ENCODE peak calls at places on chromosomes 3 and 15, in six cellular contexts. L is astrocyte of the hippocampus, P is nephron progenitor cell, A is SK-N-DZ, Q is DMS53, U is BE2C. C is an unnamed sample.

GRCh38 chr3:40333416-40333815 is 23.9 kb downstream of the EIF1B start:
- DNase-seq in A (no peak), Q (no peak), P (no peak), L (peak; percentile 73), U (peak; percentile 48), C (no peak)

GRCh38 chr15:52710050-52710709 is 31.0 kb upstream of the ATOSA start:
- DNase-seq in Q (no peak), A (no peak), U (no peak), P (no peak), L (no peak), C (no peak)

GRCh38 chr3:128036119-128036518 is 16.1 kb upstream of the SEC61A1 start:
- DNase-seq in L (no peak), U (no peak), P (no peak), Q (peak; percentile 91), A (no peak), C (no peak)

GRCh38 chr15:85044251-85044853 is 62.7 kb downstream of the PDE8A start:
- DNase-seq in U (peak; percentile 63), A (peak; percentile 58), L (peak; percentile 83), Q (peak; percentile 63), P (peak; percentile 15), C (peak; percentile 67)

GRCh38 chr3:190848891-190849290 is 13.6 kb downstream of the GMNC start:
- DNase-seq in Q (no peak), U (no peak), A (no peak), L (no peak), P (no peak), C (no peak)

GRCh38 chr3:100277255-100277800 is 16.5 kb downstream of the TBC1D23 start:
- DNase-seq in P (no peak), L (peak; percentile 23), U (no peak), Q (peak; percentile 81), A (no peak), C (no peak)

GRCh38 chr3:151394611-151395010 is 10.1 kb upstream of the P2RY12 start:
- DNase-seq in P (no peak), Q (no peak), U (no peak), A (no peak), L (no peak), C (no peak)

GRCh38 chr3:101867521-101867920 is 18.2 kb downstream of the NFKBIZ start:
- DNase-seq in A (peak; percentile 79), Q (no peak), P (no peak), U (no peak), L (no peak), C (no peak)

GRCh38 chr3:56673781-56674457 is 9.1 kb downstream of the TASOR start:
- DNase-seq in P (no peak), Q (no peak), U (no peak), A (no peak), L (no peak), C (no peak)

GRCh38 chr15:92394327-92395175 is 870 bp downstream of the ST8SIA2 start:
- DNase-seq in Q (no peak), U (peak; percentile 52), L (peak; percentile 70), A (peak; percentile 77), P (peak; percentile 75), C (peak; percentile 62)

GRCh38 chr3:23785882-23786281 is 19.9 kb upstream of the UBE2E1 start:
- DNase-seq in U (no peak), Q (no peak), L (no peak), A (no peak), P (no peak), C (no peak)

GRCh38 chr3:99131876-99132275 is 230.4 kb upstream of the DCBLD2 start:
- DNase-seq in U (no peak), L (peak; percentile 72), Q (no peak), P (no peak), A (no peak), C (no peak)

GRCh38 chr3:104510091-104510860 is 856.4 kb upstream of the ALCAM start:
- DNase-seq in A (no peak), Q (no peak), P (no peak), U (peak; percentile 25), L (no peak), C (no peak)

GRCh38 chr15:61681038-61681418 is 379.2 kb downstream of the VPS13C start:
- DNase-seq in L (no peak), P (no peak), Q (peak; percentile 56), U (no peak), A (no peak), C (no peak)

GRCh38 chr15:77010842-77011241 is 15.9 kb downstream of the PSTPIP1 start:
- DNase-seq in Q (no peak), P (no peak), U (no peak), L (no peak), A (no peak), C (no peak)

GRCh38 chr3:42052132-42052866 is 38.9 kb upstream of the TRAK1 start:
- DNase-seq in P (no peak), L (peak; percentile 75), Q (no peak), A (no peak), U (no peak), C (no peak)

GRCh38 chr3:195697582-195698324 is 23.0 kb upstream of the MUC20 start:
- DNase-seq in L (peak; percentile 83), U (no peak), Q (no peak), A (peak; percentile 42), P (no peak), C (no peak)

GRCh38 chr3:142568393-142569017 is 10.0 kb downstream of the ATR start:
- DNase-seq in P (peak; percentile 15), Q (no peak), L (no peak), A (no peak), U (no peak), C (peak; percentile 18)

GRCh38 chr3:45940004-45940780 is 3.1 kb upstream of the CXCR6 start:
- DNase-seq in A (no peak), P (no peak), U (no peak), L (no peak), Q (peak; percentile 4), C (no peak)

GRCh38 chr15:64883997-64884511 is 27.6 kb upstream of the ANKDD1A start:
- DNase-seq in P (no peak), L (peak; percentile 85), A (peak; percentile 71), Q (peak; percentile 65), U (peak; percentile 78), C (no peak)

GRCh38 chr3:43581343-43581742 is 40.5 kb downstream of the ANO10 start:
- DNase-seq in P (no peak), A (no peak), L (no peak), Q (no peak), U (no peak), C (no peak)

GRCh38 chr3:58519668-58520402 is 17.2 kb downstream of the ACOX2 start:
- DNase-seq in P (no peak), L (no peak), U (no peak), A (no peak), Q (no peak), C (no peak)

GRCh38 chr15:35032471-35032870 is 44.4 kb upstream of the ZNF770 start:
- DNase-seq in U (no peak), L (no peak), Q (no peak), A (no peak), P (no peak), C (no peak)

GRCh38 chr3:188446791-188447190 is 292.8 kb downstream of the LPP start:
- DNase-seq in U (no peak), P (no peak), A (no peak), Q (no peak), L (no peak), C (no peak)

GRCh38 chr15:80750591-80750990 is 28.6 kb upstream of the CEMIP start:
- DNase-seq in A (no peak), Q (no peak), U (no peak), L (peak; percentile 94), P (no peak), C (no peak)

GRCh38 chr3:124034016-124034808 is 42.3 kb upstream of the ROPN1 start:
- DNase-seq in L (peak; percentile 67), P (peak; percentile 59), Q (peak; percentile 39), A (peak; percentile 19), U (peak; percentile 39), C (no peak)

GRCh38 chr3:83003917-83004316 is 1242.5 kb upstream of the GBE1 start:
- DNase-seq in L (no peak), P (no peak), U (no peak), A (no peak), Q (peak; percentile 37), C (no peak)

GRCh38 chr15:43505723-43506122 is 11.7 kb upstream of the MAP1A start:
- DNase-seq in A (no peak), P (no peak), U (no peak), Q (no peak), L (peak; percentile 53), C (no peak)

GRCh38 chr15:63891079-63891762 is 57.5 kb upstream of the HERC1 start:
- DNase-seq in A (peak; percentile 82), P (peak; percentile 82), L (peak; percentile 85), Q (peak; percentile 87), U (peak; percentile 82), C (peak; percentile 82)

GRCh38 chr3:189108735-189109134 is 63.0 kb upstream of the TPRG1 start:
- DNase-seq in U (peak; percentile 42), P (no peak), A (no peak), Q (no peak), L (no peak), C (no peak)

GRCh38 chr3:21417991-21418390 is 333.0 kb downstream of the ZNF385D start:
- DNase-seq in U (no peak), P (no peak), A (no peak), L (peak; percentile 62), Q (no peak), C (no peak)

GRCh38 chr15:73982251-73982962 is 9.7 kb downstream of the STOML1 start:
- DNase-seq in Q (no peak), L (peak; percentile 97), P (no peak), A (no peak), U (peak; percentile 46), C (no peak)

GRCh38 chr15:96088592-96088991 is 241.9 kb upstream of the NR2F2 start:
- DNase-seq in L (peak; percentile 49), A (no peak), U (no peak), Q (no peak), P (no peak), C (no peak)

GRCh38 chr3:118478706-118479276 is 555.9 kb downstream of the IGSF11 start:
- DNase-seq in U (no peak), L (peak; percentile 23), A (no peak), Q (no peak), P (no peak), C (no peak)

GRCh38 chr3:38348903-38349302 is 2.3 kb downstream of the XYLB start:
- DNase-seq in U (no peak), Q (no peak), L (peak; percentile 31), A (no peak), P (no peak), C (no peak)

C was measured in WERI-Rb-1.